ENCODE peak calls at places on chromosomes 3 and 15, in five cellular contexts. C, E, H, P and Y are unnamed samples.

GRCh38 chr3:183489455-183490210 is 61.2 kb upstream of the MCF2L2 start:
- DNase-seq in C (no peak), E (no peak), H (no peak), P (no peak), Y (no peak)

GRCh38 chr3:132880986-132881385 is 157.2 kb upstream of the TMEM108 start:
- DNase-seq in C (no peak), E (no peak), H (no peak), P (no peak), Y (no peak)

GRCh38 chr3:69143605-69144004 is 21.2 kb upstream of the LMOD3 start:
- DNase-seq in C (no peak), E (peak), H (no peak), P (no peak), Y (no peak)

GRCh38 chr15:90664650-90665287 is 52.4 kb upstream of the BLM start:
- DNase-seq in C (peak), E (no peak), H (peak), P (no peak), Y (peak)

GRCh38 chr3:82954486-82954885 is 1193.0 kb upstream of the GBE1 start:
- DNase-seq in C (no peak), E (no peak), H (no peak), P (no peak), Y (no peak)

GRCh38 chr15:52343831-52344230 is 48.2 kb upstream of the MYO5C start:
- DNase-seq in C (no peak), E (no peak), H (no peak), P (no peak), Y (no peak)

GRCh38 chr3:102741105-102741504 is 306.3 kb downstream of the ZPLD1 start:
- DNase-seq in C (no peak), E (peak), H (no peak), P (peak), Y (no peak)

GRCh38 chr15:36877796-36878744 is 222.3 kb downstream of the MEIS2 start:
- DNase-seq in C (no peak), E (no peak), H (no peak), P (no peak), Y (peak)

GRCh38 chr3:58008140-58009025 is at the start of gene FLNB:
- DNase-seq in C (peak), E (peak), H (peak), P (peak), Y (peak)

GRCh38 chr3:183697610-183698317 is at the start of gene YEATS2:
- DNase-seq in C (peak), E (peak), H (peak), P (peak), Y (peak)

GRCh38 chr15:27681038-27681437 is 418.1 kb downstream of the OCA2 start:
- DNase-seq in C (no peak), E (no peak), H (no peak), P (no peak), Y (no peak)

GRCh38 chr3:31981206-31982181 is at the start of the genes OSBPL10 and ZNF860:
- DNase-seq in C (peak), E (peak), H (peak), P (peak), Y (peak)

GRCh38 chr3:56860948-56861347 is 59.2 kb upstream of the ARHGEF3 start:
- DNase-seq in C (no peak), E (no peak), H (no peak), P (no peak), Y (peak)

GRCh38 chr3:189188466-189188865 is 16.7 kb downstream of the TPRG1 start:
- DNase-seq in C (no peak), E (no peak), H (no peak), P (no peak), Y (no peak)

GRCh38 chr3:125431391-125431790 is 56.3 kb upstream of the ZNF148 start:
- DNase-seq in C (no peak), E (no peak), H (no peak), P (no peak), Y (no peak)

GRCh38 chr3:124174463-124174862 is 182.5 kb upstream of the ROPN1 start:
- DNase-seq in C (no peak), E (peak), H (no peak), P (no peak), Y (no peak)

GRCh38 chr15:74381481-74381880 is 14.0 kb upstream of the CYP11A1 start:
- DNase-seq in C (peak), E (no peak), H (no peak), P (no peak), Y (no peak)

GRCh38 chr3:136778865-136779264 is 26.7 kb upstream of the STAG1 start:
- DNase-seq in C (no peak), E (no peak), H (no peak), P (no peak), Y (no peak)

GRCh38 chr3:138043266-138044029 is 33.5 kb downstream of the CLDN18 start:
- DNase-seq in C (no peak), E (no peak), H (no peak), P (no peak), Y (no peak)

GRCh38 chr3:139283301-139283700 is 60.5 kb upstream of the MRPS22 start:
- DNase-seq in C (no peak), E (no peak), H (no peak), P (no peak), Y (no peak)

GRCh38 chr3:126104028-126104635 is 20.2 kb upstream of the SLC41A3 start:
- DNase-seq in C (no peak), E (no peak), H (peak), P (peak), Y (no peak)

GRCh38 chr3:67109651-67110204 is 111.6 kb downstream of the KBTBD8 start:
- DNase-seq in C (no peak), E (no peak), H (no peak), P (no peak), Y (no peak)

GRCh38 chr15:48803877-48804276 is 7.0 kb downstream of the CEP152 start:
- DNase-seq in C (no peak), E (no peak), H (no peak), P (no peak), Y (no peak)

GRCh38 chr3:52841981-52842340 is 7.1 kb upstream of the MUSTN1 start:
- DNase-seq in C (no peak), E (no peak), H (no peak), P (no peak), Y (no peak)

GRCh38 chr15:35980719-35981118 is 434.8 kb upstream of the DPH6 start:
- DNase-seq in C (no peak), E (no peak), H (no peak), P (no peak), Y (no peak)

GRCh38 chr3:123622766-123623165 is 37.9 kb upstream of the HACD2 start:
- DNase-seq in C (no peak), E (no peak), H (no peak), P (no peak), Y (no peak)

GRCh38 chr3:150149651-150150051 is 179.0 kb upstream of the PFN2 start:
- DNase-seq in C (no peak), E (no peak), H (no peak), P (no peak), Y (no peak)

GRCh38 chr3:50237133-50237651 is 1.2 kb downstream of the GNAI2 start:
- DNase-seq in C (no peak), E (peak), H (no peak), P (no peak), Y (peak)

GRCh38 chr3:124878561-124879394 is 8.4 kb downstream of the ITGB5 start:
- DNase-seq in C (no peak), E (no peak), H (peak), P (no peak), Y (no peak)

GRCh38 chr15:85757939-85758654 is 36.6 kb downstream of the KLHL25 start:
- DNase-seq in C (peak), E (no peak), H (no peak), P (no peak), Y (no peak)

GRCh38 chr15:80007532-80007931 is 36.5 kb upstream of the BCL2A1 start:
- DNase-seq in C (no peak), E (no peak), H (peak), P (peak), Y (no peak)